ENCODE peak calls at places on chromosome 1, in nine cellular contexts. F, L, Q, B, Z, I, W, R and K are unnamed samples.

GRCh38 chr1:201703646-201704438 is 125.1 kb upstream of the IPO9 start:
- DNase-seq in Q (peak), L (peak), F (no peak), Z (peak), I (peak), W (peak), R (no peak), B (peak), K (peak)

GRCh38 chr1:44227211-44227610 is 13.9 kb downstream of the DMAP1 start:
- DNase-seq in L (no peak), W (no peak), Z (no peak), R (peak), B (no peak), I (peak), Q (no peak), F (no peak), K (peak)

GRCh38 chr1:1938613-1939295 is 19.7 kb upstream of the TMEM52 start:
- DNase-seq in Z (no peak), L (no peak), F (no peak), B (no peak), I (no peak), Q (no peak), R (no peak), W (no peak), K (no peak)

GRCh38 chr1:30870656-30871055 is 37.9 kb downstream of the SDC3 start:
- DNase-seq in I (no peak), R (no peak), W (no peak), F (no peak), Q (no peak), L (no peak), Z (no peak), B (no peak), K (no peak)

GRCh38 chr1:168112673-168113305 is 23.9 kb downstream of the GPR161 start:
- DNase-seq in Z (peak), F (peak), B (no peak), R (peak), I (peak), Q (no peak), W (no peak), L (no peak), K (no peak)

GRCh38 chr1:157732755-157733154 is 32.2 kb upstream of the FCRL3 start:
- DNase-seq in R (no peak), F (no peak), Q (no peak), W (no peak), B (no peak), I (no peak), Z (no peak), L (no peak), K (no peak)

GRCh38 chr1:224358288-224358687 is 1.6 kb downstream of the CNIH4 start:
- DNase-seq in F (no peak), W (no peak), I (peak), R (no peak), Z (no peak), L (no peak), B (no peak), Q (no peak), K (no peak)

GRCh38 chr1:117690230-117690629 is 84.4 kb downstream of the TENT5C start:
- DNase-seq in I (no peak), B (no peak), W (no peak), Z (no peak), R (no peak), Q (no peak), L (no peak), F (no peak), K (no peak)

DNA sequence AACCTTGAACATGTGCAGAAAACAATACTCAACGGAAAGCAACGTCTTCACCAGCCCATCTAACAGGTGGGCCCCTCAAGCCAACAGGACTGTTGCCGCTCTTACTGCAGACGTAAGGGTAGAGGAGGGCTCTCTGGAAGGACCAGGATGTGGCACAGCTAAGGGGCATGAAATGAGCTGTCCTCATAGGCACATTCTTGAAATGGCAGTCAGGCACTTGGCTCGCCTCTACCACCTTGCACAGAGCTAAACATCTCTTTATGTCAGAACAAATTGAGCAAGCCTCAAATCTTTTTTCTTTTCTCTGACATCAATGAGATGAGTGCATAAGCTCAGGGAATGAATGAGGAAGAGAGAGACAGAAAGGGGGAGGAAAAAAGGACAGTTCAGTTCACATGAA is 86.4 kb upstream of the ESRRG start:
- DNase-seq in L (no peak), Z (no peak), B (no peak), F (no peak), Q (no peak), I (no peak), W (no peak), R (no peak), K (no peak)
- TF ChIP-seq CTCF in L (no peak), Z (no peak), B (no peak), F (no peak), Q (no peak), I (no peak), W (no peak), R (no peak), K (no peak)

GRCh38 chr1:215567491-215568286 is 585 bp downstream of the KCTD3 start:
- DNase-seq in F (peak), I (peak), Z (no peak), Q (peak), W (peak), B (no peak), R (peak), L (peak), K (no peak)
- TF ChIP-seq CTCF in F (no peak), I (no peak), Z (no peak), Q (no peak), W (no peak), B (no peak), R (no peak), L (no peak), K (no peak)

GRCh38 chr1:81021134-81021533 is 779.6 kb upstream of the ADGRL2 start:
- DNase-seq in B (no peak), Z (no peak), I (no peak), F (no peak), W (no peak), L (no peak), R (no peak), Q (no peak), K (no peak)
- TF ChIP-seq CTCF in B (no peak), Z (no peak), I (no peak), F (no peak), W (no peak), L (no peak), R (no peak), Q (no peak), K (no peak)

GRCh38 chr1:160520999-160521398 is 2.1 kb downstream of the SLAMF6 start:
- DNase-seq in F (no peak), W (peak), Z (no peak), R (no peak), Q (no peak), I (no peak), L (no peak), B (peak), K (no peak)

GRCh38 chr1:160521554-160521953 is 1.5 kb downstream of the SLAMF6 start:
- DNase-seq in B (peak), I (no peak), Z (no peak), Q (no peak), R (no peak), F (no peak), W (no peak), L (no peak), K (no peak)

GRCh38 chr1:160522136-160522535 is 919 bp downstream of the SLAMF6 start:
- DNase-seq in I (no peak), Q (no peak), L (no peak), Z (no peak), B (peak), F (no peak), W (no peak), R (no peak), K (no peak)

GRCh38 chr1:160520582-160520981 is 2.5 kb downstream of the SLAMF6 start:
- DNase-seq in F (no peak), Q (no peak), I (peak), L (no peak), Z (no peak), B (no peak), R (no peak), W (no peak), K (no peak)

DNA sequence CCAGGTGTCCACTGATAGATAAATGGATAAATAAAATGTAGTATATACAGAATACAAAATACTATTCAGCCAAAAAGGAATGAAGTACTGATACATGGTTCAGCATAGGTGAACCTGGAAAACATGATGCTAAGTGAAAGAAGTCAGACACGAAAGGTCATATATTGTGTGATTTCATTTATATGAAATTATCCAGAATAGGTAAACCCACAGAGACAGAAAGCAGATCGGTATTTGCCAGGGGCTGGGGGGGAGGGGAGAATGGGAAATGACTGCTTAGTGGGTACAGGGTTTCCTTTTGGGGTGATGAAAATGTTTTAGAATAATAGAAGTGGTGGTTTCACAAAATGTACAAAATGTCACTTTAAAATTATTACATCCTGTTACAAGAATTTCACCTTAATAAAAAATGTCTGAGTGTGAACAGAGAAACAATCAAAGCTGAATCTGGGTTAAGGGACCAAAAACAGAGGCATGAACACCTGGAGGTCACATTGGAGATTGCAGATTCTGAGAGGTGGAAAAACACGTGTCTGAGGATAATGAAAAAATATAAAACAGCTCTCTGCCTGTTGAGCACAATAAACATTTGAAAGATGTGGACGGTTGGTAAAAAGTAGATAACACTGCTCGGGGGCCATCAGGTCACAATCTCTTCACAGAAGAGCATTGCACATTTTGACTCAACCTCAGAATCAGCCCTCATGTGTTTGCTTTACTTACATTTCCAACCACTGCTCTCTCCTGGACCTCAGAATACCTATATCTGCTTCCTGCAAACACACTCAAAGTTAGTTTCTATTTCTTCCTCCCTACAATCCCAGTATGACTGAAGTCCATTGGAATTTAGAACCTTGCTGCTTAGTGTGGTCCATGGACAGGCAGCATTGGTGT is 3.3 kb downstream of the SLAMF6 start:
- DNase-seq in Q (no peak), F (no peak), R (no peak), B (peak), Z (no peak), I (peak), W (peak), L (no peak), K (no peak)
- TF ChIP-seq CTCF in Q (peak), F (no peak), R (no peak), B (peak), Z (no peak), I (no peak), W (peak), L (no peak), K (peak)

DNA sequence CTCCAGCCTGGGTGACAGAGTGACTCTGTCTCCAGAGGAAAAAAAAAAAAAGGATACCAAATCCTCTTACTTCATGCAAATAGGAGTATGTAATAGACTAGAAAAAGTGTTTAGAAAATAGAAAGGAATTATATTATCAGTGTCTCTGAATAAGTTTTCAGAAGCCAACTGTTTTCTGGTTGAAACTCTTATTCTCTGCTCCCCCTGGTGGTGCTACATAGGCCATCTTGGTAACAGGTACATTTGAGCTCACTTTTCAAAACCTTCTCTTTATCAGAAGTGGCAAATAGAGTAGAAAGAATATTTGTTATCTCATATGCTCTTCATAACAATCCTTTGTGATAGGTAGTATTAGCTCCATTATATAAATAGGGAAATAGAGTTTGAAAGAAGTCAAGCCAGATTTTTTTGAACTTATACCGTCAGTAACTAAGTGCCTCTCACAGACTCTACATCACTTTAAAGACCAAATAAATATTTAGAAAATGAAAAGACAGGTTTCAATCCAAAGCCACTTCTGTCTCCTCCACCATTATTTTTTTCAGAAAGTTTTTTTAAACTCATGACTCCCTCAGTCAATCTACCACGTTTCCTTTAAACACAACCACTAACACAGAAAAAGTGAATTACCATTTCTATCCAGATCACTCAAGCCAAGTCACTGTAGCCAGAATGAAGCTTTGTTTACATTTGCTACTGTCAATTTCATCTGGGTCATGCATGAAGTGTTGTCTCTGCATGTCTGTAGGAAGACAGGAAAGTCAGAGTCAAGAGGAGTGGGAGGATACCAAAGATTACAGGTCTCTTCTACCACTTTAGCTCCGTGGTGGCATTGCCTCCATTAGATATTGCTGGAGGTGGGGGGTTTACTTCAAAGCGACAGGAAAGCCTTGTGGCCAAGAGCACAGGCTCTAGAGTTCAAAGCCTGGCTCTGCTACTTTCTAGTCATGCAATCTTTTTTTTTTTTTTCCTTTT is 45.6 kb downstream of the IL23R start:
- DNase-seq in Q (peak), W (peak), F (no peak), L (peak), Z (no peak), R (no peak), I (peak), B (peak), K (no peak)
- TF ChIP-seq CTCF in Q (peak), W (peak), F (peak), L (peak), Z (peak), R (peak), I (peak), B (peak), K (peak)

GRCh38 chr1:235299514-235299858 is 28.5 kb downstream of the ARID4B start:
- DNase-seq in F (no peak), I (no peak), B (no peak), Z (no peak), R (no peak), L (no peak), W (no peak), Q (no peak), K (no peak)
- TF ChIP-seq CTCF in F (no peak), I (no peak), B (no peak), Z (no peak), R (no peak), L (no peak), W (no peak), Q (no peak), K (no peak)